ENCODE peak calls at places on chromosomes 5 and 9, in ten cellular contexts. X is nucleus accumbens; N is K562; I is transverse colon; K is CD4-positive, CD25-positive, alpha-beta regulatory T cell; T is GM20000; S is ELF-1; F is WERI-Rb-1; D is GM04504; R is SW 1271. Y is an unnamed sample.

GRCh38 chr5:136249678-136250266 is 56.8 kb upstream of the SMIM32 start:
- DNase-seq in X (peak; percentile 15), N (peak; percentile 41), S (peak; percentile 71), F (peak; percentile 75), R (no peak), I (peak; percentile 55), D (peak; percentile 28), K (no peak), T (peak; percentile 21), Y (peak; percentile 12)

GRCh38 chr9:37438359-37438758 is 15.9 kb downstream of the GRHPR start:
- DNase-seq in D (no peak), S (no peak), X (no peak), R (no peak), N (no peak), I (no peak), T (no peak), F (no peak), K (no peak), Y (no peak)

GRCh38 chr5:73437126-73438047 is 11.2 kb downstream of the FOXD1 start:
- DNase-seq in T (peak; percentile 64), F (no peak), S (peak; percentile 88), R (no peak), D (no peak), N (peak; percentile 40), K (no peak), X (no peak), I (peak; percentile 55), Y (no peak)

GRCh38 chr9:110604101-110604710 is 24.7 kb upstream of the SVEP1 start:
- DNase-seq in K (no peak), F (no peak), D (no peak), I (no peak), N (no peak), S (no peak), X (no peak), R (no peak), T (no peak), Y (no peak)

GRCh38 chr9:73260506-73260905 is 108.8 kb downstream of the ANXA1 start:
- DNase-seq in D (no peak), S (no peak), I (no peak), F (no peak), X (no peak), T (no peak), K (no peak), N (no peak), R (no peak), Y (no peak)

GRCh38 chr5:27316283-27316675 is 277.9 kb upstream of the CDH9 start:
- DNase-seq in R (peak; percentile 16), X (no peak), T (no peak), K (no peak), N (no peak), D (peak; percentile 30), I (no peak), F (no peak), S (no peak), Y (no peak)

GRCh38 chr5:74056789-74057164 is 430.8 kb downstream of the ARHGEF28 start:
- DNase-seq in X (no peak), R (no peak), S (no peak), T (peak; percentile 6), F (peak; percentile 26), I (peak; percentile 36), D (no peak), N (no peak), K (no peak), Y (no peak)

GRCh38 chr5:61744690-61745619 is 412.9 kb downstream of the ZSWIM6 start:
- DNase-seq in K (no peak), D (no peak), N (no peak), S (no peak), I (no peak), F (no peak), T (no peak), X (no peak), R (no peak), Y (no peak)

GRCh38 chr5:104186510-104186909 is 623.9 kb upstream of the NUDT12 start:
- DNase-seq in R (no peak), D (no peak), X (no peak), F (no peak), S (no peak), I (no peak), T (no peak), N (no peak), K (no peak), Y (no peak)

GRCh38 chr9:69572611-69573010 is 99.6 kb downstream of the APBA1 start:
- DNase-seq in X (no peak), F (no peak), T (no peak), S (no peak), R (no peak), N (no peak), D (peak; percentile 31), I (no peak), K (no peak), Y (no peak)

GRCh38 chr5:129216001-129216400 is 121.5 kb downstream of the ISOC1 start:
- DNase-seq in D (no peak), S (peak; percentile 14), X (no peak), F (no peak), N (no peak), K (no peak), T (no peak), I (no peak), R (no peak), Y (no peak)

GRCh38 chr9:95477441-95477840 is 39.3 kb downstream of the PTCH1 start:
- DNase-seq in X (peak; percentile 89), K (no peak), I (no peak), R (no peak), S (peak; percentile 64), F (no peak), N (no peak), T (no peak), D (no peak), Y (no peak)

GRCh38 chr9:77561321-77562020 is 86.7 kb downstream of the GNA14 start:
- DNase-seq in X (no peak), D (no peak), F (no peak), T (no peak), R (no peak), N (no peak), I (no peak), S (no peak), K (no peak), Y (no peak)

GRCh38 chr5:155189981-155190380 is 176.4 kb downstream of the KIF4B start:
- DNase-seq in N (no peak), X (no peak), F (no peak), S (no peak), K (no peak), T (no peak), I (no peak), D (no peak), R (no peak), Y (no peak)

GRCh38 chr5:176660860-176661641 is 13.8 kb downstream of the TSPAN17 start:
- DNase-seq in R (peak; percentile 65), F (peak; percentile 81), S (peak; percentile 92), N (peak; percentile 92), D (peak; percentile 35), X (peak; percentile 63), I (peak; percentile 74), T (peak; percentile 91), K (peak; percentile 77), Y (peak; percentile 96)

GRCh38 chr9:131627846-131628820 is 82.8 kb downstream of the PRRT1B start:
- DNase-seq in N (no peak), S (peak; percentile 41), X (no peak), R (no peak), D (no peak), F (peak; percentile 40), T (no peak), I (peak; percentile 94), K (peak; percentile 49), Y (no peak)

GRCh38 chr9:125744616-125745387 is 2.4 kb upstream of the PBX3 start:
- DNase-seq in I (no peak), K (no peak), N (no peak), T (no peak), D (peak; percentile 67), R (no peak), S (no peak), X (no peak), F (no peak), Y (no peak)

GRCh38 chr5:178483620-178484019 is 106.6 kb downstream of the COL23A1 start:
- DNase-seq in N (no peak), I (peak; percentile 30), K (peak; percentile 65), R (no peak), D (no peak), S (no peak), F (no peak), X (no peak), T (no peak), Y (no peak)

GRCh38 chr5:115439042-115439441 is 105.5 kb downstream of the FEM1C start:
- DNase-seq in D (no peak), K (no peak), R (no peak), S (no peak), I (no peak), X (no peak), N (no peak), T (no peak), F (no peak), Y (no peak)

Y was measured in GM12891.